ENCODE peak calls at places on chromosomes 3 and 15, in four cellular contexts. One of them, this sample, is unnamed.

GRCh38 chr15:80850941-80851451 is 71.8 kb downstream of the CEMIP start:
- DNase-seq in Panc1: no peak
- DNase-seq in GM04504: no peak
- DNase-seq in neural crest cell: no peak
- DNase-seq in this sample: no peak

GRCh38 chr3:75242012-75242411 is 422.1 kb upstream of the FRG2C start:
- DNase-seq in Panc1: no peak
- DNase-seq in GM04504: no peak
- DNase-seq in neural crest cell: no peak
- DNase-seq in this sample: no peak

GRCh38 chr3:29186982-29187718 is 93.7 kb upstream of the RBMS3 start:
- DNase-seq in Panc1: peak; percentile 2
- DNase-seq in GM04504: peak; percentile 50
- DNase-seq in neural crest cell: no peak
- DNase-seq in this sample: no peak

GRCh38 chr3:142613491-142613890 is 17.3 kb downstream of the PLS1 start:
- DNase-seq in Panc1: no peak
- DNase-seq in GM04504: no peak
- DNase-seq in neural crest cell: no peak
- DNase-seq in this sample: no peak

GRCh38 chr3:50299929-50300680 is 900 bp upstream of the HYAL3 start:
- DNase-seq in Panc1: no peak
- DNase-seq in GM04504: no peak
- DNase-seq in neural crest cell: no peak
- DNase-seq in this sample: no peak

GRCh38 chr3:180563411-180563810 is 38.6 kb upstream of the TTC14 start:
- DNase-seq in Panc1: no peak
- DNase-seq in GM04504: no peak
- DNase-seq in neural crest cell: no peak
- DNase-seq in this sample: no peak

GRCh38 chr3:100261481-100261903 is 700 bp downstream of the TBC1D23 start:
- DNase-seq in Panc1: no peak
- DNase-seq in GM04504: no peak
- DNase-seq in neural crest cell: no peak
- DNase-seq in this sample: no peak

GRCh38 chr15:24848050-24848449 is 106.7 kb upstream of the SNRPN start:
- DNase-seq in Panc1: no peak
- DNase-seq in GM04504: no peak
- DNase-seq in neural crest cell: peak; percentile 28
- DNase-seq in this sample: peak; percentile 52

GRCh38 chr15:26889298-26889898 is 22.5 kb downstream of the GABRA5 start:
- DNase-seq in Panc1: peak; percentile 63
- DNase-seq in GM04504: peak; percentile 28
- DNase-seq in neural crest cell: peak; percentile 74
- DNase-seq in this sample: peak; percentile 69

GRCh38 chr3:64107154-64107553 is 83.9 kb upstream of the PSMD6 start:
- DNase-seq in Panc1: no peak
- DNase-seq in GM04504: no peak
- DNase-seq in neural crest cell: no peak
- DNase-seq in this sample: no peak

GRCh38 chr3:33237439-33237838 is 18.8 kb upstream of the SUSD5 start:
- DNase-seq in Panc1: no peak
- DNase-seq in GM04504: no peak
- DNase-seq in neural crest cell: no peak
- DNase-seq in this sample: no peak

GRCh38 chr3:197270558-197271317 is 27.7 kb downstream of the DLG1 start:
- DNase-seq in Panc1: no peak
- DNase-seq in GM04504: no peak
- DNase-seq in neural crest cell: no peak
- DNase-seq in this sample: no peak

GRCh38 chr3:131973731-131974130 is 61.1 kb downstream of the CPNE4 start:
- DNase-seq in Panc1: no peak
- DNase-seq in GM04504: no peak
- DNase-seq in neural crest cell: no peak
- DNase-seq in this sample: no peak

GRCh38 chr3:143441772-143442171 is 322.2 kb downstream of the CHST2 start:
- DNase-seq in Panc1: no peak
- DNase-seq in GM04504: no peak
- DNase-seq in neural crest cell: no peak
- DNase-seq in this sample: no peak

This sample was measured in SK-N-DZ.